ENCODE peak calls at places on chromosomes 3 and 15, in nine cellular contexts. One of them, this sample, is unnamed.

GRCh38 chr15:65793813-65794104 is 1.7 kb upstream of the DENND4A start:
- DNase-seq in KBM-7: no peak
- DNase-seq in GM20000: no peak
- DNase-seq in cardiac septum: no peak
- DNase-seq in activated naive CD4-positive, alpha-beta T cell: no peak
- DNase-seq in dorsolateral prefrontal cortex: no peak
- DNase-seq in MM.1S: no peak
- DNase-seq in cortex of kidney: no peak
- DNase-seq in ELR: no peak
- DNase-seq in this sample: no peak

GRCh38 chr3:58025824-58026579 is 17.8 kb downstream of the FLNB start:
- DNase-seq in MM.1S: no peak
- DNase-seq in cardiac septum: no peak
- DNase-seq in activated naive CD4-positive, alpha-beta T cell: no peak
- DNase-seq in cortex of kidney: no peak
- DNase-seq in ELR: no peak
- DNase-seq in dorsolateral prefrontal cortex: peak; percentile 44
- DNase-seq in KBM-7: no peak
- DNase-seq in GM20000: no peak
- DNase-seq in this sample: no peak

GRCh38 chr3:112437146-112438022 is 61.9 kb downstream of the BTLA start:
- DNase-seq in KBM-7: peak; percentile 76
- DNase-seq in cardiac septum: no peak
- DNase-seq in GM20000: peak; percentile 22
- DNase-seq in dorsolateral prefrontal cortex: no peak
- DNase-seq in activated naive CD4-positive, alpha-beta T cell: no peak
- DNase-seq in cortex of kidney: no peak
- DNase-seq in MM.1S: peak; percentile 69
- DNase-seq in ELR: peak; percentile 59
- DNase-seq in this sample: peak; percentile 52

GRCh38 chr15:78018968-78019644 is 58.4 kb downstream of the TBC1D2B start:
- DNase-seq in MM.1S: no peak
- DNase-seq in activated naive CD4-positive, alpha-beta T cell: no peak
- DNase-seq in GM20000: peak; percentile 52
- DNase-seq in cardiac septum: no peak
- DNase-seq in ELR: no peak
- DNase-seq in dorsolateral prefrontal cortex: no peak
- DNase-seq in KBM-7: peak; percentile 96
- DNase-seq in cortex of kidney: no peak
- DNase-seq in this sample: no peak

GRCh38 chr3:147846854-147847453 is 437.8 kb downstream of the ZIC1 start:
- DNase-seq in dorsolateral prefrontal cortex: no peak
- DNase-seq in cardiac septum: no peak
- DNase-seq in activated naive CD4-positive, alpha-beta T cell: no peak
- DNase-seq in KBM-7: no peak
- DNase-seq in ELR: no peak
- DNase-seq in GM20000: no peak
- DNase-seq in MM.1S: no peak
- DNase-seq in cortex of kidney: no peak
- DNase-seq in this sample: no peak

GRCh38 chr3:125079675-125080045 is 23.9 kb upstream of the HEG1 start:
- DNase-seq in cardiac septum: no peak
- DNase-seq in dorsolateral prefrontal cortex: no peak
- DNase-seq in GM20000: no peak
- DNase-seq in cortex of kidney: no peak
- DNase-seq in activated naive CD4-positive, alpha-beta T cell: no peak
- DNase-seq in MM.1S: no peak
- DNase-seq in KBM-7: no peak
- DNase-seq in ELR: peak; percentile 86
- DNase-seq in this sample: peak; percentile 52

GRCh38 chr3:86991482-86991815 is 500 bp upstream of the VGLL3 start:
- DNase-seq in MM.1S: no peak
- DNase-seq in dorsolateral prefrontal cortex: no peak
- DNase-seq in ELR: peak; percentile 47
- DNase-seq in cardiac septum: no peak
- DNase-seq in activated naive CD4-positive, alpha-beta T cell: no peak
- DNase-seq in cortex of kidney: no peak
- DNase-seq in KBM-7: no peak
- DNase-seq in GM20000: no peak
- DNase-seq in this sample: no peak

GRCh38 chr3:193248848-193249468 is 7.9 kb downstream of the PLAAT1 start:
- DNase-seq in cardiac septum: no peak
- DNase-seq in KBM-7: no peak
- DNase-seq in ELR: no peak
- DNase-seq in activated naive CD4-positive, alpha-beta T cell: no peak
- DNase-seq in cortex of kidney: no peak
- DNase-seq in dorsolateral prefrontal cortex: no peak
- DNase-seq in GM20000: no peak
- DNase-seq in MM.1S: no peak
- DNase-seq in this sample: no peak

GRCh38 chr3:156611870-156612494 is 57.1 kb upstream of the SSR3 start:
- DNase-seq in KBM-7: no peak
- DNase-seq in cardiac septum: no peak
- DNase-seq in cortex of kidney: no peak
- DNase-seq in ELR: no peak
- DNase-seq in activated naive CD4-positive, alpha-beta T cell: no peak
- DNase-seq in MM.1S: no peak
- DNase-seq in dorsolateral prefrontal cortex: no peak
- DNase-seq in GM20000: no peak
- DNase-seq in this sample: no peak

GRCh38 chr3:3800076-3800448 is 831 bp downstream of the LRRN1 start:
- DNase-seq in ELR: no peak
- DNase-seq in dorsolateral prefrontal cortex: peak; percentile 44
- DNase-seq in cardiac septum: no peak
- DNase-seq in cortex of kidney: no peak
- DNase-seq in KBM-7: no peak
- DNase-seq in MM.1S: no peak
- DNase-seq in activated naive CD4-positive, alpha-beta T cell: no peak
- DNase-seq in GM20000: peak; percentile 42
- DNase-seq in this sample: no peak

GRCh38 chr3:8713901-8714759 is 19.5 kb upstream of the CAV3 start:
- DNase-seq in cardiac septum: peak; percentile 53
- DNase-seq in dorsolateral prefrontal cortex: no peak
- DNase-seq in MM.1S: no peak
- DNase-seq in KBM-7: no peak
- DNase-seq in cortex of kidney: no peak
- DNase-seq in GM20000: peak; percentile 42
- DNase-seq in activated naive CD4-positive, alpha-beta T cell: no peak
- DNase-seq in ELR: peak; percentile 43
- DNase-seq in this sample: no peak

GRCh38 chr3:108959017-108959416 is 5.3 kb upstream of the GUCA1C start:
- DNase-seq in cortex of kidney: no peak
- DNase-seq in KBM-7: no peak
- DNase-seq in activated naive CD4-positive, alpha-beta T cell: no peak
- DNase-seq in cardiac septum: no peak
- DNase-seq in MM.1S: no peak
- DNase-seq in dorsolateral prefrontal cortex: no peak
- DNase-seq in GM20000: no peak
- DNase-seq in ELR: peak; percentile 50
- DNase-seq in this sample: peak; percentile 36

GRCh38 chr3:124850633-124851032 is 36.5 kb downstream of the ITGB5 start:
- DNase-seq in activated naive CD4-positive, alpha-beta T cell: no peak
- DNase-seq in ELR: peak; percentile 59
- DNase-seq in cortex of kidney: no peak
- DNase-seq in GM20000: no peak
- DNase-seq in dorsolateral prefrontal cortex: no peak
- DNase-seq in cardiac septum: no peak
- DNase-seq in MM.1S: no peak
- DNase-seq in KBM-7: no peak
- DNase-seq in this sample: no peak

GRCh38 chr3:52123106-52123708 is 31.0 kb downstream of the POC1A start:
- DNase-seq in cortex of kidney: no peak
- DNase-seq in KBM-7: peak; percentile 86
- DNase-seq in dorsolateral prefrontal cortex: peak; percentile 80
- DNase-seq in activated naive CD4-positive, alpha-beta T cell: peak; percentile 73
- DNase-seq in MM.1S: peak; percentile 50
- DNase-seq in ELR: peak; percentile 58
- DNase-seq in GM20000: peak; percentile 85
- DNase-seq in cardiac septum: peak; percentile 90
- DNase-seq in this sample: peak; percentile 66

GRCh38 chr3:63343674-63344073 is 65.6 kb downstream of the SYNPR start:
- DNase-seq in GM20000: no peak
- DNase-seq in cortex of kidney: no peak
- DNase-seq in dorsolateral prefrontal cortex: peak; percentile 66
- DNase-seq in cardiac septum: peak; percentile 78
- DNase-seq in MM.1S: peak; percentile 87
- DNase-seq in KBM-7: peak; percentile 85
- DNase-seq in activated naive CD4-positive, alpha-beta T cell: no peak
- DNase-seq in ELR: peak; percentile 87
- DNase-seq in this sample: peak; percentile 84

GRCh38 chr3:12483364-12483763 is 916 bp upstream of the TSEN2 start:
- DNase-seq in MM.1S: no peak
- DNase-seq in ELR: peak; percentile 15
- DNase-seq in GM20000: no peak
- DNase-seq in dorsolateral prefrontal cortex: no peak
- DNase-seq in cardiac septum: no peak
- DNase-seq in activated naive CD4-positive, alpha-beta T cell: no peak
- DNase-seq in KBM-7: no peak
- DNase-seq in cortex of kidney: no peak
- DNase-seq in this sample: no peak

GRCh38 chr3:13273604-13274105 is 146.5 kb downstream of the NUP210 start:
- DNase-seq in KBM-7: no peak
- DNase-seq in cardiac septum: no peak
- DNase-seq in dorsolateral prefrontal cortex: no peak
- DNase-seq in MM.1S: no peak
- DNase-seq in ELR: no peak
- DNase-seq in cortex of kidney: no peak
- DNase-seq in activated naive CD4-positive, alpha-beta T cell: no peak
- DNase-seq in GM20000: no peak
- DNase-seq in this sample: no peak

GRCh38 chr15:31065824-31066223 is 35.7 kb downstream of the TRPM1 start:
- DNase-seq in KBM-7: no peak
- DNase-seq in MM.1S: no peak
- DNase-seq in cortex of kidney: no peak
- DNase-seq in ELR: no peak
- DNase-seq in activated naive CD4-positive, alpha-beta T cell: no peak
- DNase-seq in GM20000: no peak
- DNase-seq in dorsolateral prefrontal cortex: no peak
- DNase-seq in cardiac septum: no peak
- DNase-seq in this sample: peak; percentile 62

GRCh38 chr3:52529376-52530333 is 4.0 kb downstream of the NT5DC2 start:
- DNase-seq in cortex of kidney: no peak
- DNase-seq in GM20000: no peak
- DNase-seq in ELR: no peak
- DNase-seq in activated naive CD4-positive, alpha-beta T cell: no peak
- DNase-seq in MM.1S: no peak
- DNase-seq in KBM-7: no peak
- DNase-seq in cardiac septum: peak; percentile 74
- DNase-seq in dorsolateral prefrontal cortex: no peak
- DNase-seq in this sample: no peak

GRCh38 chr15:41993447-41994170 is 21.3 kb upstream of the EHD4 start:
- DNase-seq in dorsolateral prefrontal cortex: no peak
- DNase-seq in ELR: no peak
- DNase-seq in activated naive CD4-positive, alpha-beta T cell: no peak
- DNase-seq in KBM-7: no peak
- DNase-seq in GM20000: no peak
- DNase-seq in cortex of kidney: no peak
- DNase-seq in MM.1S: no peak
- DNase-seq in cardiac septum: peak; percentile 47
- DNase-seq in this sample: no peak

GRCh38 chr3:43286886-43287301 is 554 bp downstream of the SNRK start:
- DNase-seq in MM.1S: peak; percentile 36
- DNase-seq in dorsolateral prefrontal cortex: no peak
- DNase-seq in KBM-7: peak; percentile 45
- DNase-seq in cortex of kidney: no peak
- DNase-seq in cardiac septum: no peak
- DNase-seq in GM20000: no peak
- DNase-seq in ELR: peak; percentile 41
- DNase-seq in activated naive CD4-positive, alpha-beta T cell: peak; percentile 21
- DNase-seq in this sample: peak; percentile 27

GRCh38 chr3:129756871-129757270 is 136.6 kb downstream of the TMCC1 start:
- DNase-seq in ELR: no peak
- DNase-seq in cortex of kidney: no peak
- DNase-seq in KBM-7: no peak
- DNase-seq in dorsolateral prefrontal cortex: no peak
- DNase-seq in MM.1S: no peak
- DNase-seq in cardiac septum: no peak
- DNase-seq in GM20000: no peak
- DNase-seq in activated naive CD4-positive, alpha-beta T cell: no peak
- DNase-seq in this sample: no peak

GRCh38 chr3:126832933-126833332 is 128.9 kb downstream of the CHCHD6 start:
- DNase-seq in activated naive CD4-positive, alpha-beta T cell: no peak
- DNase-seq in KBM-7: no peak
- DNase-seq in ELR: no peak
- DNase-seq in dorsolateral prefrontal cortex: no peak
- DNase-seq in MM.1S: no peak
- DNase-seq in GM20000: no peak
- DNase-seq in cardiac septum: no peak
- DNase-seq in cortex of kidney: no peak
- DNase-seq in this sample: no peak

GRCh38 chr3:29880809-29881208 is 599.9 kb downstream of the RBMS3 start:
- DNase-seq in MM.1S: no peak
- DNase-seq in ELR: no peak
- DNase-seq in cortex of kidney: no peak
- DNase-seq in cardiac septum: no peak
- DNase-seq in GM20000: no peak
- DNase-seq in KBM-7: no peak
- DNase-seq in activated naive CD4-positive, alpha-beta T cell: no peak
- DNase-seq in dorsolateral prefrontal cortex: no peak
- DNase-seq in this sample: no peak

GRCh38 chr3:8964436-8965370 is 1.4 kb upstream of the RAD18 start:
- DNase-seq in dorsolateral prefrontal cortex: no peak
- DNase-seq in GM20000: no peak
- DNase-seq in ELR: peak; percentile 90
- DNase-seq in KBM-7: no peak
- DNase-seq in MM.1S: no peak
- DNase-seq in cortex of kidney: no peak
- DNase-seq in activated naive CD4-positive, alpha-beta T cell: no peak
- DNase-seq in cardiac septum: no peak
- DNase-seq in this sample: peak; percentile 86

GRCh38 chr3:72265250-72265649 is 480.3 kb upstream of the PROK2 start:
- DNase-seq in cardiac septum: no peak
- DNase-seq in MM.1S: no peak
- DNase-seq in KBM-7: peak; percentile 45
- DNase-seq in dorsolateral prefrontal cortex: no peak
- DNase-seq in GM20000: no peak
- DNase-seq in ELR: peak; percentile 24
- DNase-seq in cortex of kidney: no peak
- DNase-seq in activated naive CD4-positive, alpha-beta T cell: no peak
- DNase-seq in this sample: no peak

GRCh38 chr3:170100937-170101336 is 63.1 kb downstream of the GPR160 start:
- DNase-seq in dorsolateral prefrontal cortex: no peak
- DNase-seq in MM.1S: no peak
- DNase-seq in cardiac septum: no peak
- DNase-seq in activated naive CD4-positive, alpha-beta T cell: no peak
- DNase-seq in KBM-7: no peak
- DNase-seq in GM20000: no peak
- DNase-seq in ELR: no peak
- DNase-seq in cortex of kidney: no peak
- DNase-seq in this sample: no peak